ENCODE peak calls at places on chromosomes 13 and 19, in five cellular contexts. R, P, U, M and O are unnamed samples. For H3K4me1, the result is how much of the 10 kb centered on the place peaks cover.

GRCh38 chr13:57638147-57638890 is 6.8 kb downstream of the PCDH17 start:
- DNase-seq in R (no peak), P (no peak), U (no peak), M (no peak), O (no peak)

GRCh38 chr13:39148513-39148961 is 110.3 kb downstream of the NHLRC3 start:
- DNase-seq in R (peak), P (no peak), U (no peak), M (no peak), O (no peak)

GRCh38 chr13:30355405-30355741 is 48.0 kb upstream of the KATNAL1 start:
- DNase-seq in R (no peak), P (no peak), U (no peak), M (peak), O (no peak)

GRCh38 chr19:22882797-22883196 is 50.7 kb downstream of the ZNF723 start:
- DNase-seq in R (peak), P (no peak), U (no peak), M (no peak), O (no peak)

GRCh38 chr13:66635526-66635925 is 594.6 kb downstream of the PCDH9 start:
- DNase-seq in R (peak), P (no peak), U (no peak), M (no peak), O (no peak)

GRCh38 chr13:106503272-106503671 is 32.2 kb downstream of the EFNB2 start:
- DNase-seq in R (no peak), P (no peak), U (no peak), M (no peak), O (no peak)

GRCh38 chr13:103351035-103351828 is 285.0 kb upstream of the SLC10A2 start:
- DNase-seq in R (peak), P (peak), U (peak), M (no peak), O (no peak)

GRCh38 chr13:94329754-94330551 is 149.5 kb downstream of the DCT start:
- DNase-seq in R (peak), P (no peak), U (no peak), M (no peak), O (no peak)

GRCh38 chr19:55579766-55580621 is 654 bp downstream of the ZNF579 start:
- DNase-seq in R (peak), P (no peak), U (no peak), M (peak), O (no peak)

GRCh38 chr19:29841559-29842367 is 30.0 kb downstream of the CCNE1 start:
- DNase-seq in R (no peak), P (no peak), U (no peak), M (no peak), O (no peak)

GRCh38 chr19:57566396-57567256 is 7.0 kb upstream of the ZNF550 start:
- DNase-seq in R (peak), P (no peak), U (no peak), M (no peak), O (no peak)

GRCh38 chr19:29418106-29418684 is 107.6 kb upstream of the VSTM2B start:
- DNase-seq in R (no peak), P (no peak), U (no peak), M (no peak), O (no peak)

GRCh38 chr13:46402178-46402577 is 15.1 kb upstream of the RUBCNL start:
- DNase-seq in R (no peak), P (no peak), U (no peak), M (no peak), O (no peak)

GRCh38 chr13:30791354-30791921 is 56.1 kb downstream of the ALOX5AP start:
- DNase-seq in R (peak), P (no peak), U (peak), M (no peak), O (no peak)

GRCh38 chr13:97212540-97213146 is 9.5 kb upstream of the MBNL2 start:
- DNase-seq in R (peak), P (no peak), U (no peak), M (no peak), O (no peak)

GRCh38 chr13:110450016-110450900 is 111.3 kb downstream of the RAB20 start:
- DNase-seq in R (no peak), P (no peak), U (no peak), M (no peak), O (peak)

GRCh38 chr13:113469582-113469981 is 16.3 kb upstream of the ADPRHL1 start:
- DNase-seq in R (no peak), P (no peak), U (no peak), M (no peak), O (no peak)

GRCh38 chr13:45511310-45512147 is 46.8 kb downstream of the COG3 start:
- DNase-seq in R (peak), P (no peak), U (no peak), M (peak), O (no peak)

GRCh38 chr13:101139076-101139475 is 277.2 kb downstream of the NALCN start:
- DNase-seq in R (no peak), P (no peak), U (no peak), M (no peak), O (no peak)

GRCh38 chr13:98848736-98849135 is 96.3 kb upstream of the SLC15A1 start:
- DNase-seq in R (peak), P (no peak), U (no peak), M (no peak), O (peak)

GRCh38 chr13:71811344-71811743 is 55.7 kb downstream of the DACH1 start:
- DNase-seq in R (no peak), P (no peak), U (no peak), M (no peak), O (no peak)

GRCh38 chr13:29937836-29938235 is 87.4 kb upstream of the UBL3 start:
- DNase-seq in R (no peak), P (no peak), U (no peak), M (peak), O (no peak)

GRCh38 chr13:57925250-57925649 is 293.7 kb downstream of the PCDH17 start:
- DNase-seq in R (peak), P (no peak), U (no peak), M (no peak), O (no peak)

GRCh38 chr19:14091885-14092462 is 1.4 kb upstream of the SAMD1 start:
- DNase-seq in R (no peak), P (no peak), U (no peak), M (no peak), O (no peak)

GRCh38 chr13:21719463-21719862 is 48.6 kb downstream of the FGF9 start:
- DNase-seq in R (no peak), P (no peak), U (no peak), M (no peak), O (no peak)

DNA sequence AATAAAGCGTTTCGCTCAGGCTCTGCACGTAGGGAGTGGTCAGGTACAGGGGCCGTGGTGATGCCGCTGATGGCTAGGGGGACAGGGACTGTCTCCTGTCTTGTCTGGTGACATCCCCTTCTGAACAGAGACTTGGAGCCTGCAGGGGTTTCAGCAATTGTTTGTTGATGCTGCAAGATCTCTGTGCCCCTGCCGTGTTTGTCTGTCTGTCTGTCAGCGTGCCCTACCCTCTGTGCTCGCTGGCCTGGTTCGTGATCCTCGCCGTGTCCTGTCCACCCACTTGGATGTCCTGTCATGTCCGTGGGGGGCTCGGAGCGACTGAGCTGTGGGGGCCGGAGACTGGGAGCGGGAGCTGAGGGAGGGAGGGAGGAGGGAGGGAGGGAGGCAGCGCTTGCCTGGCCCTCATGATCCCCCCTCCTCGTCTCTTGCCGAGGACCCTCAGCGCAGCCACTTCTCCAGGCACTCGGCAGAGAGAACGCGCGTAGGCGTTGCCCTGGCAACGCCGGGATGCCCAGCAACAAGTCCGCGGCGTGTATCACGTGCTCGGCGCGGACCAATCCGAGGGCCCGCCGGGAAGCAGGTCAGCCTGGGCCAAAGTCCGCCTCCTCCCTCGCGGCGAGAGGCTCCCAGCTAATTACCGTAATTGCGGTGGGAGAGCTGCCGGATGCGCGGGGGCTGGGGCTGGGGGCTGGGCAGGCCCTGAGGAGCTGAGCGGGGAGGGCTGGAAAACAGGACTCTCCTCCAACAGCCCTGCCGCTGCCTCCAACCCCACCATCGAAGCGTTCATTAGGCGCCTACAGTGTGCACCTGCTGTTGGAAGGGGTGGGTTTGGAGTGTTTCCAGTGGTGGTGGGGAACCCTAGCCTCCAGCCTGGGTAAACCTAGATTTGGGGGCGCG is 31.9 kb upstream of the FEM1A start:
- DNase-seq in R (peak), P (peak), U (peak), M (peak), O (peak)
- H3K27ac ChIP-seq in R (no peak), P (no peak), U (no peak), M (no peak), O (no peak)

DNA sequence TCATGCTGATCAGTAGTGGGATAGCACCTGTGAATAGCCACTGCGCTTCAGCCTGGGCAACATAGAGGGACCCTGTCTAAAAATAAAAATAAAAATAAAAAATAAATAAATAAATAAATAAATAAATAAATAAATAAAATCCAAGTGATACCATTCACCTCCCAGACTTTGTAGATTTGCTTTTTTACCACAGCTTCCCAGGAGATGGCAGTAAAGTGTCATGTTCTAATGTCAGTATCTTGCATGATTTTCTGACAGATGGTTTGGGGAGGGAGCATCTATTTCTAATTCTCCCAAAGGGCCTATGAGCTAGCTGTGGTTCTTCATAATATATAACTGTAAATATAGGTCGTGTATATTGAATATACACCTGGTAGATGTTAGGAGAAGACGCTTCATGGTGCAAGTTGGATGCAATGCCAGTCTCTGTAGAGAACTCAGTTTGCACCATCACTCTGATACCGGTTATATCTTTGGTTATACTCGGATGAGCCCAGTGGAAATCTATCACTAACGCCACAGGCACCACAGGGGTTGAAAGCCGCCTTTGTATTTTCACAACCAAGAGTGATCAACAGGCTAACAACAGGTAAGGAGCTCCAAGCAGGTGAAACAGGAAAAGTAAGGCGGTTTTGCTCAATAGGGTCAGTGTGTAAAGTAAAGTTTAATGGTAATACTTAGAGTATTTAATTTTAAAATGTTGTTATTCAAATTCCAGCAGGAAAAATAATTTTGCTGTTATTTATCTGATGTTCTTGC is 13.9 kb downstream of the APLP1 start:
- DNase-seq in R (peak), P (peak), U (no peak), M (peak), O (no peak)
- H3K4me1 ChIP-seq in R (under half), P (under half), U (under half), M (under half), O (under half)

GRCh38 chr19:38734426-38735256 is 9.6 kb downstream of the CAPN12 start:
- DNase-seq in R (no peak), P (peak), U (no peak), M (peak), O (peak)

GRCh38 chr19:38736413-38737280 is 7.6 kb downstream of the CAPN12 start:
- DNase-seq in R (no peak), P (peak), U (no peak), M (peak), O (no peak)

GRCh38 chr19:38734176-38734425 is 10.2 kb downstream of the CAPN12 start:
- DNase-seq in R (no peak), P (peak), U (no peak), M (no peak), O (no peak)

GRCh38 chr19:38736036-38736412 is 8.2 kb downstream of the CAPN12 start:
- DNase-seq in R (no peak), P (peak), U (peak), M (peak), O (peak)

GRCh38 chr19:38735257-38735686 is 9.0 kb downstream of the CAPN12 start:
- DNase-seq in R (no peak), P (peak), U (no peak), M (peak), O (no peak)
- H3K27ac ChIP-seq in R (no peak), P (peak), U (peak), M (peak), O (peak)

GRCh38 chr19:9917322-9917721 is 19.0 kb downstream of the OLFM2 start:
- DNase-seq in R (peak), P (peak), U (no peak), M (no peak), O (no peak)
- H3K4me1 ChIP-seq in R (under half), P (under half), U (under half), M (under half), O (under half)

GRCh38 chr13:99984134-99984462 is 2.5 kb downstream of the ZIC2 start:
- DNase-seq in R (no peak), P (no peak), U (no peak), M (no peak), O (no peak)
- H3K27ac ChIP-seq in R (no peak), P (no peak), U (no peak), M (no peak), O (no peak)

GRCh38 chr19:522726-523125 is 8.8 kb upstream of the CDC34 start:
- DNase-seq in R (no peak), P (no peak), U (no peak), M (no peak), O (no peak)
- H3K4me1 ChIP-seq in R (under half), P (under half), U (under half), M (under half), O (under half)

GRCh38 chr13:99859178-99860177 is 112.1 kb downstream of the ZIC5 start:
- DNase-seq in R (no peak), P (no peak), U (no peak), M (no peak), O (no peak)

GRCh38 chr13:99860736-99861135 is 110.8 kb downstream of the ZIC5 start:
- DNase-seq in R (no peak), P (no peak), U (no peak), M (no peak), O (no peak)

GRCh38 chr13:99863789-99864626 is 107.6 kb downstream of the ZIC5 start:
- DNase-seq in R (no peak), P (no peak), U (no peak), M (no peak), O (no peak)

GRCh38 chr13:99864627-99864990 is 107.0 kb downstream of the ZIC5 start:
- DNase-seq in R (no peak), P (no peak), U (no peak), M (no peak), O (no peak)

DNA sequence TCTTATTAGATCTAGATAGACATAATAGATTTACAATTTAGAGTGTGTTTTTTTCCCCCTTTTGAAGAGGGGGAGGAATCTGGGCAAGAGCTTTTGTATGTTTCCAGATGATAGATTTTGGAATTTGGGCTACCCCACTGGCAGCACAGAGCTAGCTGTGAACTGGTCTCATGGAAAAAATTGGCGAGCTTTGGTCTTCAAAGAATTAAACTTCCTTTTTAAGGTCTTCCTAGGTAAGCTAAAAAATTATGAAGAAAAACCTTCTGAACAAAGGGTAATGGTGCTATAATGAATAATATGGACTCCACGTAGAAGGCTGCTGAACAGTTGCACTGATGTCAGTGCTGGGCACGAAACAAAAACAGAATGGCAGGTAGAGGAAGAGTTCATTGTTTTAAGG is 109.3 kb downstream of the ZIC5 start:
- DNase-seq in R (no peak), P (no peak), U (no peak), M (no peak), O (no peak)
- H3K27ac ChIP-seq in R (no peak), P (no peak), U (no peak), M (no peak), O (no peak)

GRCh38 chr19:50417850-50418185 is 920 bp upstream of the SPIB start:
- DNase-seq in R (no peak), P (no peak), U (no peak), M (no peak), O (no peak)
- H3K4me1 ChIP-seq in R (under half), P (under half), U (under half), M (under half), O (under half)